ENCODE peak calls at places on chromosomes 3 and 15, in five cellular contexts. D is posterior vena cava, Q is aorta, L is RCC 7860, J is endothelial cell. R is an unnamed sample.

GRCh38 chr3:188432826-188433525 is 279.0 kb downstream of the LPP start:
- DNase-seq in D (no peak), Q (no peak), L (no peak), J (no peak), R (no peak)

GRCh38 chr3:54123538-54124196 is 1.3 kb downstream of the CACNA2D3 start:
- DNase-seq in D (no peak), Q (peak), L (no peak), J (no peak), R (peak)

GRCh38 chr3:165451671-165452070 is 255.5 kb upstream of the SLITRK3 start:
- DNase-seq in D (no peak), Q (no peak), L (no peak), J (no peak), R (no peak)

GRCh38 chr3:105322570-105323273 is 44.0 kb upstream of the ALCAM start:
- DNase-seq in D (no peak), Q (no peak), L (no peak), J (no peak), R (no peak)

GRCh38 chr3:2657408-2657807 is 452.8 kb downstream of the IL5RA start:
- DNase-seq in D (no peak), Q (no peak), L (no peak), J (no peak), R (peak)

GRCh38 chr15:39279331-39279730 is 301.5 kb upstream of the THBS1 start:
- DNase-seq in D (no peak), Q (no peak), L (no peak), J (no peak), R (no peak)

GRCh38 chr15:70801111-70801510 is 37.8 kb upstream of the UACA start:
- DNase-seq in D (no peak), Q (no peak), L (peak), J (no peak), R (no peak)

GRCh38 chr3:123282461-123282860 is 80.7 kb downstream of the SEC22A start:
- DNase-seq in D (peak), Q (no peak), L (no peak), J (no peak), R (no peak)

GRCh38 chr3:139251529-139251928 is 92.3 kb upstream of the MRPS22 start:
- DNase-seq in D (no peak), Q (no peak), L (no peak), J (no peak), R (no peak)

GRCh38 chr15:36645106-36645505 is 65.7 kb downstream of the CDIN1 start:
- DNase-seq in D (no peak), Q (no peak), L (no peak), J (no peak), R (no peak)

GRCh38 chr15:31353931-31354330 is 27.3 kb downstream of the KLF13 start:
- DNase-seq in D (no peak), Q (no peak), L (no peak), J (no peak), R (no peak)

GRCh38 chr15:76073554-76073953 is 13.8 kb downstream of the TMEM266 start:
- DNase-seq in D (no peak), Q (no peak), L (peak), J (no peak), R (no peak)

GRCh38 chr3:55000546-55000945 is 72.7 kb upstream of the LRTM1 start:
- DNase-seq in D (no peak), Q (no peak), L (peak), J (no peak), R (no peak)

GRCh38 chr3:15634671-15635661 is 33.4 kb downstream of the BTD start:
- DNase-seq in D (peak), Q (no peak), L (peak), J (no peak), R (no peak)

GRCh38 chr15:69648215-69648614 is 195.6 kb downstream of the RPLP1 start:
- DNase-seq in D (no peak), Q (peak), L (no peak), J (no peak), R (no peak)

GRCh38 chr3:133980550-133980949 is 49.2 kb downstream of the SLCO2A1 start:
- DNase-seq in D (no peak), Q (no peak), L (no peak), J (no peak), R (no peak)

GRCh38 chr3:36408146-36408545 is 27.8 kb downstream of the STAC start:
- DNase-seq in D (no peak), Q (no peak), L (no peak), J (no peak), R (no peak)

GRCh38 chr3:71784914-71785593 is at the start of gene PROK2:
- DNase-seq in D (no peak), Q (peak), L (no peak), J (peak), R (no peak)

GRCh38 chr3:186823391-186823790 is 17.1 kb upstream of the RFC4 start:
- DNase-seq in D (no peak), Q (no peak), L (peak), J (no peak), R (no peak)

GRCh38 chr3:105359098-105359762 is 7.5 kb upstream of the ALCAM start:
- DNase-seq in D (no peak), Q (no peak), L (peak), J (no peak), R (no peak)

GRCh38 chr3:79515072-79515471 is 252.7 kb downstream of the ROBO1 start:
- DNase-seq in D (no peak), Q (no peak), L (no peak), J (no peak), R (peak)

GRCh38 chr3:122188758-122189157 is 5.3 kb downstream of the CASR start:
- DNase-seq in D (no peak), Q (no peak), L (no peak), J (no peak), R (no peak)

GRCh38 chr3:147737411-147737810 is 328.2 kb downstream of the ZIC1 start:
- DNase-seq in D (no peak), Q (no peak), L (no peak), J (no peak), R (no peak)

GRCh38 chr15:85407421-85408269 is 27.2 kb downstream of the AKAP13 start:
- DNase-seq in D (no peak), Q (no peak), L (peak), J (no peak), R (no peak)

GRCh38 chr3:125200731-125201139 is 11.8 kb downstream of the SLC12A8 start:
- DNase-seq in D (no peak), Q (no peak), L (peak), J (no peak), R (no peak)

GRCh38 chr15:101525087-101525669 is 35.7 kb upstream of the PCSK6 start:
- DNase-seq in D (no peak), Q (no peak), L (no peak), J (no peak), R (no peak)